ENCODE peak calls at places on chromosomes 4 and X, in six cellular contexts. One of them, this sample, is unnamed.

GRCh38 chr4:177861551-177862094 is 419.4 kb upstream of the AGA start:
- DNase-seq in Peyer's patch: no peak
- DNase-seq in lower leg skin: no peak
- DNase-seq in SJCRH30: no peak
- DNase-seq in neural progenitor cell: no peak
- DNase-seq in mesenchymal stem cell: no peak
- DNase-seq in this sample: no peak

GRCh38 chr4:64747919-64748715 is 338.9 kb upstream of the TECRL start:
- DNase-seq in Peyer's patch: no peak
- DNase-seq in lower leg skin: no peak
- DNase-seq in SJCRH30: no peak
- DNase-seq in neural progenitor cell: no peak
- DNase-seq in mesenchymal stem cell: no peak
- DNase-seq in this sample: no peak

GRCh38 chrX:68751372-68751771 is 77.4 kb upstream of the EFNB1 start:
- DNase-seq in Peyer's patch: no peak
- DNase-seq in lower leg skin: no peak
- DNase-seq in SJCRH30: no peak
- DNase-seq in neural progenitor cell: no peak
- DNase-seq in mesenchymal stem cell: no peak
- DNase-seq in this sample: no peak

GRCh38 chrX:80237072-80237471 is 183.2 kb upstream of the TENT5D start:
- DNase-seq in Peyer's patch: no peak
- DNase-seq in lower leg skin: no peak
- DNase-seq in SJCRH30: no peak
- DNase-seq in neural progenitor cell: peak
- DNase-seq in mesenchymal stem cell: no peak
- DNase-seq in this sample: no peak

GRCh38 chr4:13504374-13504773 is 20.2 kb upstream of the RAB28 start:
- DNase-seq in Peyer's patch: no peak
- DNase-seq in lower leg skin: no peak
- DNase-seq in SJCRH30: no peak
- DNase-seq in neural progenitor cell: no peak
- DNase-seq in mesenchymal stem cell: no peak
- DNase-seq in this sample: no peak

GRCh38 chrX:96835660-96836289 is 47.9 kb upstream of the RPA4 start:
- DNase-seq in Peyer's patch: no peak
- DNase-seq in lower leg skin: no peak
- DNase-seq in SJCRH30: no peak
- DNase-seq in neural progenitor cell: no peak
- DNase-seq in mesenchymal stem cell: no peak
- DNase-seq in this sample: no peak

GRCh38 chr4:8274772-8275241 is 5.3 kb downstream of the HTRA3 start:
- DNase-seq in Peyer's patch: peak
- DNase-seq in lower leg skin: peak
- DNase-seq in SJCRH30: peak
- DNase-seq in neural progenitor cell: peak
- DNase-seq in mesenchymal stem cell: peak
- DNase-seq in this sample: no peak

GRCh38 chr4:87073570-87074470 is 139.0 kb downstream of the AFF1 start:
- DNase-seq in Peyer's patch: peak
- DNase-seq in lower leg skin: peak
- DNase-seq in SJCRH30: no peak
- DNase-seq in neural progenitor cell: peak
- DNase-seq in mesenchymal stem cell: peak
- DNase-seq in this sample: peak

GRCh38 chrX:154354013-154354412 is 20.4 kb downstream of the FLNA start:
- DNase-seq in Peyer's patch: no peak
- DNase-seq in lower leg skin: no peak
- DNase-seq in SJCRH30: no peak
- DNase-seq in neural progenitor cell: no peak
- DNase-seq in mesenchymal stem cell: no peak
- DNase-seq in this sample: no peak

GRCh38 chr4:16026155-16026761 is 57.6 kb downstream of the PROM1 start:
- DNase-seq in Peyer's patch: no peak
- DNase-seq in lower leg skin: peak
- DNase-seq in SJCRH30: peak
- DNase-seq in neural progenitor cell: peak
- DNase-seq in mesenchymal stem cell: peak
- DNase-seq in this sample: peak

GRCh38 chr4:48725414-48725813 is 54.7 kb downstream of the FRYL start:
- DNase-seq in Peyer's patch: no peak
- DNase-seq in lower leg skin: no peak
- DNase-seq in SJCRH30: no peak
- DNase-seq in neural progenitor cell: no peak
- DNase-seq in mesenchymal stem cell: no peak
- DNase-seq in this sample: no peak

GRCh38 chr4:106105697-106106096 is 210.3 kb downstream of the TBCK start:
- DNase-seq in Peyer's patch: no peak
- DNase-seq in lower leg skin: no peak
- DNase-seq in SJCRH30: no peak
- DNase-seq in neural progenitor cell: no peak
- DNase-seq in mesenchymal stem cell: no peak
- DNase-seq in this sample: no peak

GRCh38 chrX:72041901-72042859 is 89.5 kb downstream of the RTL5 start:
- DNase-seq in Peyer's patch: peak
- DNase-seq in lower leg skin: no peak
- DNase-seq in SJCRH30: peak
- DNase-seq in neural progenitor cell: no peak
- DNase-seq in mesenchymal stem cell: peak
- DNase-seq in this sample: no peak

GRCh38 chrX:131985526-131986049 is 37.5 kb upstream of the STK26 start:
- DNase-seq in Peyer's patch: no peak
- DNase-seq in lower leg skin: no peak
- DNase-seq in SJCRH30: no peak
- DNase-seq in neural progenitor cell: peak
- DNase-seq in mesenchymal stem cell: no peak
- DNase-seq in this sample: peak

GRCh38 chr4:60657041-60657440 is 543.1 kb upstream of the ADGRL3 start:
- DNase-seq in Peyer's patch: no peak
- DNase-seq in lower leg skin: no peak
- DNase-seq in SJCRH30: no peak
- DNase-seq in neural progenitor cell: no peak
- DNase-seq in mesenchymal stem cell: peak
- DNase-seq in this sample: peak

GRCh38 chr4:60656171-60656570 is 544.0 kb upstream of the ADGRL3 start:
- DNase-seq in Peyer's patch: no peak
- DNase-seq in lower leg skin: no peak
- DNase-seq in SJCRH30: no peak
- DNase-seq in neural progenitor cell: no peak
- DNase-seq in mesenchymal stem cell: no peak
- DNase-seq in this sample: no peak

GRCh38 chr4:60655356-60655755 is 544.8 kb upstream of the ADGRL3 start:
- DNase-seq in Peyer's patch: no peak
- DNase-seq in lower leg skin: no peak
- DNase-seq in SJCRH30: no peak
- DNase-seq in neural progenitor cell: no peak
- DNase-seq in mesenchymal stem cell: no peak
- DNase-seq in this sample: peak

GRCh38 chr4:60663769-60664168 is 536.4 kb upstream of the ADGRL3 start:
- DNase-seq in Peyer's patch: no peak
- DNase-seq in lower leg skin: no peak
- DNase-seq in SJCRH30: no peak
- DNase-seq in neural progenitor cell: no peak
- DNase-seq in mesenchymal stem cell: no peak
- DNase-seq in this sample: no peak

DNA sequence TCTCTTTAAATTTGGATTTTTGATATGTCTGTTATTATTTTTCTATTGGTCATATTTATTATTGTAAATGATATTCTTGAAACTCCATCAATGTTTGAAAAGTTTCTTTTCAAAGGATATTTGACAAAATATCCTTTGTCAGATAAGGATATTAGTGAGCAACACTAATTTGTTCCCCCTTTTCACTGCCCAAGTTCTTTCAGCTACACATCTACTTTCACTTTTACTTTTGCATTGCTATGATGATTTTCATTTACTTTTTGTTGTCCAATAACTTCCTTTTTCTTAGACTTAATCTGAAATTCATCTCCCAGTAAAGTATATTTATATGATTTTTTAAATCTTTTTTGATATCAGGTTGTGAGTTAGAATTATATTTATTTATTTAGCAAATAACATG is 542.3 kb upstream of the ADGRL3 start:
- DNase-seq in Peyer's patch: no peak
- DNase-seq in lower leg skin: no peak
- DNase-seq in SJCRH30: no peak
- DNase-seq in neural progenitor cell: no peak
- DNase-seq in mesenchymal stem cell: peak
- DNase-seq in this sample: no peak
- H3K4me3 ChIP-seq in Peyer's patch: no peak
- H3K4me3 ChIP-seq in lower leg skin: no peak
- H3K4me3 ChIP-seq in SJCRH30: no peak
- H3K4me3 ChIP-seq in neural progenitor cell: no peak
- H3K4me3 ChIP-seq in mesenchymal stem cell: no peak
- H3K4me3 ChIP-seq in this sample: no peak

DNA sequence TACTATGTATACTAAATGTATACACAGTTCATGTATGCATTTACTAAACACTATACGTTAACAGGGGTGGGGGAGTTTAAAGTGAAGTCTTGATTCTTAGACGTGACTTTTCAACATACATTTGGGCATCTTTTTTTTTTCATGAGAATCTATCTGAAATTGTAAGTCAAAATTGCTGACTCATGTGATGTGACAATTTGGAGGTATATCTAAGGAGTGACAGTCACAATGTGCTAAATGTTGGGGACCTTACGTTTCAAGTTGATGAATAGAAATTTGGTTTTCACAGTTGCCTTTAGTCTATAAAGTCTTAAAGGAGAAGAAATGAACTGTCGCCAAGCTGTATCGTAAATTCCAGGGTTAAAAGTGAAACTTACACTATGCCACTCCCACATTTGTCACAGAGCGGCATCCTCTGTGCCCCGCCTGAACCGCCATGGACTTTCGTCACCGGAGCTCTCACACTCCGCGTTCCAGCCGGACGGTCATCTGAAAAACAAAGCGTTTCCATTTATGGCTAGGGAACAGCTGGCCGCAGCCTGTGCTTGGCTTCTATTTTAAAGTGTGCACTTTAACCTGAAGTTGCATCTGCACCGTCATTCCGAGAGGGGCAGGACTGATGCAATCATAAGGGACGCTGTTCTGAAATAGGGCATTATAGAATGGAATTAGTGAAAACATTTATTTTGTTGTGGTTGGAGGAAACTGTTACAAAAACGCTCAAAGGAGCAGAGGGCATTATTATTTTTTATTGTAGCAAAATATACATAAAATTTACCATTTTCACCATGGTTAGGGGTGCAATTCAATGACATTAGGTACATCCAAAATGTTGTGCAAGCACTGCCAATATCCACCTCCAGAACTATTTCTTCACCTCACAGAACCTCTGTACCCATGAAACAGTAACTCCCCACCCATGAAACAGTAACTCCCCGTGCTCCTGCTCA is 30.9 kb downstream of the PDLIM3 start:
- DNase-seq in Peyer's patch: peak
- DNase-seq in lower leg skin: no peak
- DNase-seq in SJCRH30: no peak
- DNase-seq in neural progenitor cell: no peak
- DNase-seq in mesenchymal stem cell: peak
- DNase-seq in this sample: no peak
- H3K4me3 ChIP-seq in Peyer's patch: no peak
- H3K4me3 ChIP-seq in lower leg skin: no peak
- H3K4me3 ChIP-seq in SJCRH30: no peak
- H3K4me3 ChIP-seq in neural progenitor cell: no peak
- H3K4me3 ChIP-seq in mesenchymal stem cell: no peak
- H3K4me3 ChIP-seq in this sample: no peak

DNA sequence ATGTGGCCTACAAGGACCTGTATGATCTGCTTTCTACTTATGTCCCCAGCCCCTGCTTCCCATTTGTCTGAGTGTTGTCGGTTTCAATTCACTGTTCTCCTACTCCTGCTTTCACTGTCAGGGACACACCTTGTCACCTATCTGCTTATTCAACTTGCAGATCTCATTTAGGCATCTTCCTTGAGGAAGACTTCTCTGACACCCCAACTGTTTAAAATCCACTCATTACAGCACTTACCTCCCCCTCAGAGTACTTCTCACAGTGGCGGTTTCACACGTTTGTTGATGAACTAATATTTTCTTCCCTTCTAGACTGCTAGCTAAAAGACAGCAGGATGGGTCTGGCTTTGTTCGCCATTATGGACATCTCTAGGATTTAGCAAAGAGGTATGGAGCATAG is 279.9 kb upstream of the TET2 start:
- DNase-seq in Peyer's patch: no peak
- DNase-seq in lower leg skin: no peak
- DNase-seq in SJCRH30: no peak
- DNase-seq in neural progenitor cell: no peak
- DNase-seq in mesenchymal stem cell: no peak
- DNase-seq in this sample: no peak
- H3K4me3 ChIP-seq in Peyer's patch: no peak
- H3K4me3 ChIP-seq in lower leg skin: no peak
- H3K4me3 ChIP-seq in SJCRH30: no peak
- H3K4me3 ChIP-seq in neural progenitor cell: no peak
- H3K4me3 ChIP-seq in mesenchymal stem cell: no peak
- H3K4me3 ChIP-seq in this sample: no peak

GRCh38 chr4:72571337-72571736 is 2.3 kb upstream of the ADAMTS3 start:
- DNase-seq in Peyer's patch: no peak
- DNase-seq in lower leg skin: no peak
- DNase-seq in SJCRH30: no peak
- DNase-seq in neural progenitor cell: no peak
- DNase-seq in mesenchymal stem cell: no peak
- DNase-seq in this sample: no peak

GRCh38 chr4:72569719-72570235 is 756 bp upstream of the ADAMTS3 start:
- DNase-seq in Peyer's patch: no peak
- DNase-seq in lower leg skin: no peak
- DNase-seq in SJCRH30: no peak
- DNase-seq in neural progenitor cell: no peak
- DNase-seq in mesenchymal stem cell: peak
- DNase-seq in this sample: peak

GRCh38 chr4:72567036-72567435 is 2.0 kb downstream of the ADAMTS3 start:
- DNase-seq in Peyer's patch: no peak
- DNase-seq in lower leg skin: no peak
- DNase-seq in SJCRH30: no peak
- DNase-seq in neural progenitor cell: no peak
- DNase-seq in mesenchymal stem cell: no peak
- DNase-seq in this sample: no peak

GRCh38 chr4:72567821-72568620 is 1.0 kb downstream of the ADAMTS3 start:
- DNase-seq in Peyer's patch: peak
- DNase-seq in lower leg skin: peak
- DNase-seq in SJCRH30: peak
- DNase-seq in neural progenitor cell: peak
- DNase-seq in mesenchymal stem cell: peak
- DNase-seq in this sample: peak

DNA sequence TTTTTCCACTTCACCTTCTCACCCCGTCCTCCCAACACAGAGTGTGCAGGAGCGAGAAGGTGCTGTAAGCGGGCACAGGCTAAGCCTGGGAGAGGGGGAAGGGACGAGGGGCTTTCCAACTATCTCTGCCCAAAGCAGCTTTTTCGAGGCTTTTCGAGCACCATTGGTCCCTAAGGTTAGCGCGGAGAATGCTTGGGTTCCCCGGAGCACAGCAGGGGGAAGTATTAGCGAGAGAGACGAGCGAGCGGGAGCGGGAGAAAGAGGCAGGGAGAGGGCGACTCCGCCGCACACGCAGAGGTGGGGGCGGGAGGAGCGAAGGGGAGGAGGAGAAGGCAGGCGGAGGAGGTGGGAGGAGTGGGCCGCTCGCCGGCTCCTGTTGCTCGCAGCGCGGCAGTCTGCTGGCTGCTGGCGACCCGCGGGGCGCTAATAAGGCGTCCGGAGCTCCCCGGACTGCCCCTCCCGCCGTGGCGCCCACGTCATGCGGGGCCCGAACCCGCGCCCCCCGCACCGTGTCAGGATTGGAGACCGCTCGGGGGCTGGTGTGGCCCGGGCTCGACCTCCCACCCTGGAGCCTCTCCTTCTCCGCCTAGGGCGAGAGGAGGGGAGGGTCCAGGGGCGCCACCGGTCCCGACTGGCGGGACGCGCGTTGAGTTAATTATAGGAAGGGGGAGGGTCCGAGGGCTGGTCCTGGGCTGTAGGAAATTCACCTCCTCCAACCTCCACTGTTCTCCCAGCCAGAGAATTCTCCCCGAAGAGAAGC is at the start of gene ADAMTS3:
- DNase-seq in Peyer's patch: peak
- DNase-seq in lower leg skin: peak
- DNase-seq in SJCRH30: peak
- DNase-seq in neural progenitor cell: peak
- DNase-seq in mesenchymal stem cell: peak
- DNase-seq in this sample: peak
- H3K4me3 ChIP-seq in Peyer's patch: peak
- H3K4me3 ChIP-seq in lower leg skin: peak
- H3K4me3 ChIP-seq in SJCRH30: peak
- H3K4me3 ChIP-seq in neural progenitor cell: peak
- H3K4me3 ChIP-seq in mesenchymal stem cell: peak
- H3K4me3 ChIP-seq in this sample: peak